ENCODE peak calls at places on chromosomes 1 and 21, in four cellular contexts. U is IMR-90, I is fibroblast of mammary gland, N is cardiac fibroblast. L is an unnamed sample.

GRCh38 chr1:35568975-35569395 is 4.1 kb upstream of the TFAP2E start:
- DNase-seq in U (peak), I (peak), N (peak), L (peak)

GRCh38 chr21:44643911-44644310 is 2.3 kb upstream of the KRTAP10-11 start:
- DNase-seq in U (no peak), I (no peak), N (no peak), L (no peak)

GRCh38 chr1:204623894-204624361 is 61.6 kb downstream of the LRRN2 start:
- DNase-seq in U (no peak), I (no peak), N (no peak), L (no peak)

GRCh38 chr1:110948038-110948810 is 15.5 kb downstream of the LRIF1 start:
- DNase-seq in U (peak), I (peak), N (peak), L (peak)

GRCh38 chr1:199948587-199949280 is 78.8 kb upstream of the NR5A2 start:
- DNase-seq in U (peak), I (peak), N (peak), L (peak)

GRCh38 chr1:36223373-36223995 is 759 bp upstream of the THRAP3 start:
- DNase-seq in U (peak), I (peak), N (peak), L (peak)

GRCh38 chr1:201711811-201712210 is 117.1 kb upstream of the IPO9 start:
- DNase-seq in U (no peak), I (peak), N (peak), L (peak)

GRCh38 chr1:26064591-26064990 is 2.8 kb downstream of the TRIM63 start:
- DNase-seq in U (no peak), I (no peak), N (no peak), L (no peak)

GRCh38 chr1:53324728-53325297 is 3.1 kb downstream of the LRP8 start:
- DNase-seq in U (peak), I (peak), N (peak), L (peak)

GRCh38 chr1:14334336-14335176 is 263.9 kb upstream of the KAZN start:
- DNase-seq in U (no peak), I (peak), N (peak), L (no peak)

GRCh38 chr1:167441222-167441621 is 77.1 kb downstream of the CD247 start:
- DNase-seq in U (no peak), I (no peak), N (no peak), L (no peak)

GRCh38 chr1:167440776-167441175 is 77.6 kb downstream of the CD247 start:
- DNase-seq in U (no peak), I (no peak), N (no peak), L (no peak)

GRCh38 chr1:167438171-167439138 is 79.9 kb downstream of the CD247 start:
- DNase-seq in U (no peak), I (no peak), N (no peak), L (no peak)

GRCh38 chr1:167440345-167440744 is 78.0 kb downstream of the CD247 start:
- DNase-seq in U (no peak), I (no peak), N (no peak), L (no peak)

GRCh38 chr1:167439301-167439988 is 78.9 kb downstream of the CD247 start:
- DNase-seq in U (peak), I (peak), N (peak), L (no peak)
- TF ChIP-seq CTCF in U (peak), I (peak), N (peak), L (no peak)

DNA sequence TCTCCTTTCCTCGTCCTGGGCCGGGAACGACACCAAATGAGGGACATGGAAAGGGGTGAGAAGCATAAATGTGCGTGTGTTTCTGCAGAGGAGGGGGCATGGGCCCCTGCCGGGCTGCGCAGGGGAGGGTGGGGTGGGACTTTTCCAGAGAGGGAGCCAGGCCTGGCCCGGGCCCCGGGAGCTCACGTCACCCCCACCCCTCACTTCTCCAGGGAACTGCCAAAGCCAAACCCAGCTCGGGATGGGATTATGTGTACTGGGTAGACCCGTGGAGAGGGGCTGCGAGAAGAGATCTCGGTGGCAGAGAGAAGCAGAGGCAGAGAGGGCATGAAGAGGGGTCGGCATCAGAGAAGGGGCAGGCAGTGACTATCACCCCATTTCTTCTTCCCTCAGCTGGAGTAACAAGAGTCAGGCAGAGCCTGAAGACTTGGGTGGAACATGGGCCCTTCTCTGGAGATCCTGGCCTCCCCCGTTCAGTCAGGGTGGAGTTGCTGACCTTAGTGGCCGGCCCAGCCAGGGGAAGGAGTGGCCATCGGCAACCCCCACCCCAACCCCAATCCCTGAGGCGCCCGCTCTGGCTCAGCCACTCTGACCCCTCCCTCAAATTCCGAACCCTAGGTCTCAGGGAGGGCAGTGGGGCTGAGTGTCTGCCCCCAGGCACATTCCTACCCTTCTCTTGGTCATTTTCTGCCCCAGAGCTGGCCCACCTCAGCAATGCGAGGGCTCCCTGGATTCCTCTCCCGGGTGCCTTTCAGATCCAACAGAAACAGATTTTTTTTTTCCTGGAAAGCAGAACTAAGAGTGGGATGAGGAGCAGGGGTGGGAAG is 1.2 kb downstream of the ADAMTSL4 start:
- DNase-seq in U (no peak), I (peak), N (peak), L (no peak)
- H3K4me3 ChIP-seq in U (peak), I (peak), N (peak), L (peak)

GRCh38 chr1:198162091-198162767 is 5.4 kb downstream of the NEK7 start:
- DNase-seq in U (no peak), I (no peak), N (no peak), L (no peak)
- TF ChIP-seq CTCF in U (no peak), I (no peak), N (no peak), L (no peak)

DNA sequence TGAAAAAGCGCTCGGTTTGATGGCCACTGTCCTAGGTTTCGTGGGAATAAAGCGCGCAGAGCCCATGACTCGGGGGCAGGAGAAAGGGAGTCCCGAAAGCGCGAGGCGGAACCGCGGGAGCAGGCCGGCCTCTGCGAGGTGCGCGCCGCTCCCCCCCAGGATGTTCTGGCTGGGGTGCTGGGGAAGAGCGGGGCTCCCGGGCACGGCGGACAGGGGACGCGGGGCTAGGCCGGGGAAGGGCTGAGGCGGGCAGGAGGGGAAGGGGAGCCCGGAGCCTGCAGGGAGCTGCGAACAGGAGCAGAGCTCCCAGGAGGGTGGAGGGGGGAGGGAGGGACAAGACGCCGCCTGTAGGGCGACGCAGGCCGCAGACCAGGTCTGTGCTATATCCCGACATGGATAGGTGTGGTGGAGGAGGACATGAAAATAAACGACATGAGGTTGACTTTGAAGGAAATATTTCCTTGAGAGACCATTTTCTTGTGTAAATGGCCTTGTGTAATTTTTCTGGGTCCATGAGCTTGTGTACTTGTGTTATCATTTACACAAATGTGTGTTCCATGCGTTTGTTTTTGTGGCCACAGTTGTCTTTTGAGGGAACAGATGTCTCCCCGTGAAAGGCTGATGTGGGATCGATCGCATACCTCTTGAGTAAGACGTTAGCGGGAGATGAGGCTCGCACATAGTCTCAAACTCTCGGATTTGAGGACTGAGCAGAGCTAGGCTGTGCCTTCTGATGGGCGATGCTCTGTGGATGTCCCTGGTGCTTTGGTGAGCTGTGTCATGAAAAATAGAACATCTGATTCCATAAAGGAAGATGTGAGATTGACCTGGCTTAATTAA is 1.3 kb downstream of the PCNT start:
- DNase-seq in U (peak), I (peak), N (peak), L (peak)
- H3K4me3 ChIP-seq in U (peak), I (peak), N (peak), L (peak)

GRCh38 chr1:185316163-185317033 is 645 bp downstream of the IVNS1ABP start:
- DNase-seq in U (peak), I (peak), N (peak), L (peak)

GRCh38 chr1:185318431-185319151 is 1.5 kb upstream of the IVNS1ABP start:
- DNase-seq in U (no peak), I (no peak), N (no peak), L (no peak)

GRCh38 chr1:185319152-185319501 is 2.1 kb upstream of the IVNS1ABP start:
- DNase-seq in U (no peak), I (no peak), N (no peak), L (no peak)

GRCh38 chr1:185317034-185317885 is at the start of gene IVNS1ABP:
- DNase-seq in U (peak), I (peak), N (peak), L (peak)

DNA sequence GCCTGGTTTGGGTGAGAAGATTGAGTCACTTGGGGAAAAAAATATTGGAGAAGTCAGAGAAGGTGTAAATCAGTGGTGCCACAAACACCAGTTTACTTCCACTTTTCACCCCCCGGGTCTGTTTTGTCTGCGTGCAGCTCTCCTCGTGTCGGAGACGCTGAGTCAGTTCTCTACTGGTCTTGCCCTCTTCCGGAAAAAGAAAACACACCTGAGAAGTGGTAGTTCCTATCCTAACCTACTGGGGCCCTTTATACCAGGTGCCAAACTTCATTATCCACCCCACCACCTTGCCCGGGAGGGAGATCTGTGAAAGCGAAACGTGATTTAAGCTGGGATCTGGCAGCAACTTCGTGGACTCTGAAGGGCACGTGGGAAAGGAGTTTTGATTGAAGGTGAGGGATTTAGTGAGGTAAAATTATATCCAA is 855 bp upstream of the IVNS1ABP start:
- DNase-seq in U (no peak), I (no peak), N (peak), L (peak)
- TF ChIP-seq CTCF in U (no peak), I (no peak), N (no peak), L (no peak)

L was measured in AG10803.